ENCODE peak calls at places on chromosomes 3 and 15, in four cellular contexts. T, N, G and M are unnamed samples.

GRCh38 chr3:42498034-42498433 is 4.4 kb upstream of the VIPR1 start:
- DNase-seq in N (no peak), G (no peak), T (no peak), M (no peak)

GRCh38 chr3:45604066-45604465 is 9.5 kb downstream of the LIMD1 start:
- DNase-seq in T (no peak), G (no peak), N (no peak), M (no peak)

GRCh38 chr3:41267975-41268640 is 68.8 kb downstream of the CTNNB1 start:
- DNase-seq in T (peak), G (no peak), N (no peak), M (peak)

GRCh38 chr15:77370580-77370979 is 49.3 kb downstream of the PEAK1 start:
- DNase-seq in G (no peak), T (peak), N (no peak), M (no peak)

GRCh38 chr3:132161608-132162007 is 126.8 kb upstream of the CPNE4 start:
- DNase-seq in G (no peak), N (no peak), T (no peak), M (no peak)

GRCh38 chr3:29430558-29430971 is 149.7 kb downstream of the RBMS3 start:
- DNase-seq in T (peak), N (no peak), G (no peak), M (peak)

GRCh38 chr15:51051776-51052175 is 42.9 kb downstream of the TNFAIP8L3 start:
- DNase-seq in T (peak), G (peak), N (peak), M (no peak)

GRCh38 chr3:140247775-140248174 is 312.8 kb downstream of the CLSTN2 start:
- DNase-seq in N (no peak), G (no peak), T (no peak), M (no peak)

GRCh38 chr15:48285329-48286214 is 45.7 kb upstream of the DUT start:
- DNase-seq in T (peak), G (no peak), N (peak), M (peak)

GRCh38 chr15:77759896-77760592 is 127.3 kb upstream of the LINGO1 start:
- DNase-seq in G (no peak), N (no peak), T (peak), M (no peak)

GRCh38 chr3:40899286-40899712 is 300.0 kb upstream of the CTNNB1 start:
- DNase-seq in N (no peak), G (no peak), T (peak), M (no peak)

GRCh38 chr3:39275052-39275451 is 4.8 kb downstream of the CX3CR1 start:
- DNase-seq in N (no peak), G (no peak), T (no peak), M (no peak)

GRCh38 chr15:65115086-65115485 is at the start of gene UBAP1L:
- DNase-seq in N (no peak), T (no peak), G (no peak), M (no peak)

GRCh38 chr15:44712108-44713005 is 1.0 kb downstream of the B2M start:
- DNase-seq in T (peak), G (peak), N (peak), M (peak)

GRCh38 chr3:170421147-170421641 is 2.5 kb downstream of the CLDN11 start:
- DNase-seq in T (peak), N (peak), G (peak), M (no peak)

GRCh38 chr3:54120657-54121403 is 1.5 kb upstream of the CACNA2D3 start:
- DNase-seq in G (no peak), T (peak), N (no peak), M (no peak)

GRCh38 chr3:195866686-195867511 is 41.5 kb downstream of the TNK2 start:
- DNase-seq in T (no peak), G (no peak), N (no peak), M (no peak)

GRCh38 chr3:187586226-187586625 is 84.0 kb downstream of the SST start:
- DNase-seq in N (no peak), G (no peak), T (no peak), M (no peak)

GRCh38 chr3:134437211-134437752 is 48.5 kb downstream of the ANAPC13 start:
- DNase-seq in T (no peak), G (no peak), N (no peak), M (no peak)

GRCh38 chr15:73239564-73240208 is 129.1 kb downstream of the HCN4 start:
- DNase-seq in T (no peak), N (no peak), G (no peak), M (no peak)

DNA sequence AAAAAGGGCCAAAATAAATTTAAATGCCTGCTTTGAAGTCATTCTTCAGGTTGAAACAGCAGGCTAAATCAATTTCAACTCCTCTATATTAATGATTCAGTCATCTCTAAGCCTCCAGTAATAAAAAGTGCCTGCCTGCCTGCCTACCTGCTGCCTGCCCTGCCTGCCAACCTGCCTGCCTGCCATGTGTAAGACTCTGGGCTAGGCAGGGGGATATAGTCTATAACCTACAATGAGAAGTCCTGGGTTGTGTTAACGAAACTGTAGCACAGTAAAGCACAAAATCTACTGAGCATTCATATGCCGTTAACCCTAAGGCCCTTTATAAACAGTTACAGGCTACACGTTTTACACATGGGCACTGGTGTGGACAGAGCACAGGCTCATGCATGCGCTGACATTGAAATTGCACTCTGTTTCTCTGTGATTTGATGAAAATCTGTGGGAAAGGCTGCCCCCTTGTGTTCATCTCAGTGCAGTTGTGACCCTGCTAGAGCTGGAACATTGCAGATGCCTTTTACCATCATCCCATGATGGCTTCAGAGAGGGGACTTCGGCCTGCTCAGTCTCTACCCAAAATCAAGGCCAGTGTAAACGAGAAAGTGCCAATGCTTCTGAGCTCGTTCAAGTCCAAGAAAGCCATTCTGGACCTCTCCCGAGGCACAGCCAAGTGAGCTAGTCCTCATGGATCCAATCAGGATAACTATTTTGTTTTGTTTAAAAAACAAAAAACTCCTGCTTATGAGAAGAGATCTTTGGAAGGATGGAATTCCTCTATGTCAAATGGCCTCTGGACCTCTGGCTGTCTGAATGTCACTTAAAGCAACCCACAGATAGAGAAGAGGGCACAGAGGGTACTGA is 64.6 kb downstream of the EFL1 start:
- DNase-seq in G (peak), T (peak), N (peak), M (peak)
- TF ChIP-seq CTCF in G (peak), T (peak), N (peak), M (peak)

DNA sequence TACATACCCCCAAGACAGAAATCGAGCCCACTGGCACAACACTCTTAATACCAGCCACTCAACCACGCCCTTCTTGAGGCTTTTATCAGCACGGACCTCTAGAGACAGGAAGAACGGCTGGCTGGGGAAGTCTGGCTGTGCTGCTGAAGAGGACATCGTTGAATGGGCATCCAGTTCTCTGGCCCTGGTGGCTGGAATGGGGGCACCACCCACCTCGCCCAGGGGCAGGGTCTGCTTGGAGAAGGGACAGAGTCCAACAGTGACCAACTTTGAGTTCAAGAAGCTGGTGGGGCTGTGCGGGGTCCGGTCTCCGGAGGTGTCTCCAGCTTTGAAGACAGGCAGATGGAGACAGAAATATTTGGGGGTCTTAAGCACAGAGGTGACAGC is 77.5 kb downstream of the ATP10A start:
- DNase-seq in T (no peak), N (no peak), G (no peak), M (no peak)
- TF ChIP-seq CTCF in T (no peak), N (no peak), G (no peak), M (no peak)

DNA sequence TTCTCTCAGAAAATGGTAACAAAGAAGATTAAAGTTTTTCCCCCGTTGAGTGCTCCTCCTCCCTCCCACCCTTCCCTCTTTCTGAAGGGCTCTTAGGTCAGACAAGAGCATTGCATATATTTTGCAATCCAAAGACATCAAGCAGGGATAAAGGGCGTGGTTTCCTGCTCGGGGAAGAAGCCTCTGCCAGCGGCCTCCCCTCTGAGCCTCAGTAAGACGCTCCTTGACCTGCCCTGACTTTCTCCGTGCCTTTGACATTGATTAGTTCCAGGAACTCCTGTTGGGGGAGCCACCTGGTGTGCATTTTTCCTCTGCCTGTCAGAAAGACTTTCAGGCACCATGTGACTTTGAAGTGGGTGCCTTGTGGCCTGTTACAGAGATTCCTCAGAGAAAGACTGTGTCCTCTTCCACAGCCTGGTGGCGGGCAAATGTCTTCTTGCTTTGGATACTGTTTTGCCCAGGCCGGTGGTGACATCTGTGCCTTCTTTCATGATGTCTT is 87.2 kb upstream of the TBL1XR1 start:
- DNase-seq in G (peak), T (peak), N (peak), M (no peak)
- TF ChIP-seq CTCF in G (no peak), T (no peak), N (no peak), M (no peak)

GRCh38 chr15:101121511-101122090 is 130.2 kb downstream of the CHSY1 start:
- DNase-seq in G (peak), T (peak), N (peak), M (peak)
- TF ChIP-seq CTCF in G (peak), T (peak), N (peak), M (peak)

GRCh38 chr3:27279153-27279552 is 90.0 kb downstream of the NEK10 start:
- DNase-seq in T (peak), N (no peak), G (no peak), M (no peak)
- TF ChIP-seq CTCF in T (peak), N (peak), G (peak), M (peak)

DNA sequence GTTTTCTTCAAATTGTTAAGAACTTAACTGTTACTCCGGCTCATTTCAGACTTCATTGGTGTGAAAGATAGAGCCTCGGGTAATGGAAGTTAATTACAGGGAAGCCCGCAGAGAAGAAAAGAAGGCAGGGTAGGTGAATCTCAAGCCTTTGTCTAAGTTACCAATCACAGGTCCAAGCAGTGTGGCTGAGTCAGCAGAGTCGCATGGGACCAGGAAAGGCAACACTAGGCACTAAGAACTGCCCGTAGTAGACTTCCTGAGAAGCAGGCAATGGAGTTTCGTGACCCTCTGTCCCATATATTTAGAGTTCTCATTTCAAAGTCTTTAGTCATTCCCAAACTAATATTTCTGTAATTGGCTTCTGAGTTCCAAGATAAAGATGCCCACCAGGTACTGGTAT is 122.9 kb upstream of the STT3B start:
- DNase-seq in N (no peak), G (no peak), T (no peak), M (no peak)
- TF ChIP-seq CTCF in N (no peak), G (no peak), T (no peak), M (no peak)

DNA sequence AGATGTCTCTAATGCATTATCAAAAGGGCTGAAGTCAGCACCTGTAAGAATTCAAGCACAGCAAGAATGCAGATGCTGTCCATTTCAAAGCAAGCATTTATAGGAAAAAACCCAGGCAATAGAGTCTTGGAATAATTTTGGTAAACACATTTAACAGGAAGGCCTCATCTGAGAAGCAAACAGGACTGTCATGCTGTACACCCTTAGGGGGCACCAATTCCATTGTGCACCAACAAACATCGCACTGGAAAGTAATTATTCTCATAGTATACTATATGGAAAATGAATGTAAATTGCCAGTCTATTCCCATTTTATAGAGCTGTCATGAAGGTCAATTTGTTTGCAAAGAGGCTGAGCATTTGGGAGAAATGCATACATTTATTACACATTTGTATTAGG is 247.3 kb upstream of the SUCLG2 start:
- DNase-seq in N (no peak), T (no peak), G (no peak), M (no peak)
- TF ChIP-seq CTCF in N (no peak), T (no peak), G (peak), M (no peak)

GRCh38 chr15:53453253-53454105 is 306.0 kb downstream of the WDR72 start:
- DNase-seq in G (no peak), N (no peak), T (no peak), M (no peak)
- TF ChIP-seq CTCF in G (no peak), N (no peak), T (no peak), M (no peak)

GRCh38 chr15:85414495-85414894 is 34.1 kb downstream of the AKAP13 start:
- DNase-seq in N (no peak), G (no peak), T (no peak), M (no peak)
- TF ChIP-seq CTCF in N (no peak), G (peak), T (no peak), M (peak)